ENCODE peak calls at places on chromosomes 1 and 21, in six cellular contexts. N is astrocyte, F is OCI-LY7, M is IMR-90, D is hepatocyte, H is transverse colon. C is an unnamed sample.

GRCh38 chr1:75539230-75540116 is 71.4 kb downstream of the SLC44A5 start:
- DNase-seq in N (peak; percentile 92), F (no peak), M (no peak), D (peak; percentile 42), H (no peak), C (no peak)

GRCh38 chr1:119141020-119141424 is 569 bp upstream of the WARS2 start:
- DNase-seq in N (no peak), F (peak; percentile 26), M (no peak), D (peak; percentile 8), H (peak; percentile 31), C (peak; percentile 29)

GRCh38 chr21:44897326-44898010 is 23.2 kb downstream of the ITGB2 start:
- DNase-seq in N (no peak), F (no peak), M (no peak), D (no peak), H (peak; percentile 81), C (no peak)

GRCh38 chr1:209590405-209590804 is 6.9 kb downstream of the CAMK1G start:
- DNase-seq in N (no peak), F (no peak), M (no peak), D (peak; percentile 35), H (no peak), C (no peak)

GRCh38 chr1:72281144-72281543 is 1.2 kb downstream of the NEGR1 start:
- DNase-seq in N (no peak), F (no peak), M (peak; percentile 4), D (no peak), H (no peak), C (no peak)

GRCh38 chr1:10772711-10773110 is 23.7 kb downstream of the CASZ1 start:
- DNase-seq in N (no peak), F (no peak), M (no peak), D (no peak), H (no peak), C (no peak)

GRCh38 chr1:70458120-70458519 is 47.1 kb downstream of the CTH start:
- DNase-seq in N (no peak), F (no peak), M (no peak), D (no peak), H (no peak), C (no peak)

GRCh38 chr1:11069233-11069950 is 9.6 kb upstream of the SRM start:
- DNase-seq in N (no peak), F (no peak), M (no peak), D (no peak), H (no peak), C (peak; percentile 16)

GRCh38 chr1:17676387-17677060 is 78.6 kb upstream of the ACTL8 start:
- DNase-seq in N (no peak), F (no peak), M (no peak), D (no peak), H (no peak), C (no peak)

GRCh38 chr1:33586111-33586510 is 113.7 kb downstream of the ZSCAN20 start:
- DNase-seq in N (peak; percentile 72), F (no peak), M (peak; percentile 11), D (no peak), H (no peak), C (no peak)

GRCh38 chr1:242245255-242245654 is 246.4 kb upstream of the MAP1LC3C start:
- DNase-seq in N (no peak), F (no peak), M (no peak), D (no peak), H (no peak), C (no peak)

GRCh38 chr1:95034506-95034905 is 38.2 kb downstream of the ALG14 start:
- DNase-seq in N (no peak), F (no peak), M (peak; percentile 61), D (no peak), H (no peak), C (no peak)

GRCh38 chr1:231420959-231421615 is 1.0 kb downstream of the EGLN1 start:
- DNase-seq in N (peak; percentile 60), F (peak; percentile 75), M (peak; percentile 48), D (peak; percentile 56), H (peak; percentile 51), C (peak; percentile 72)

GRCh38 chr1:17822741-17823426 is 67.8 kb downstream of the ACTL8 start:
- DNase-seq in N (no peak), F (no peak), M (no peak), D (no peak), H (no peak), C (no peak)

GRCh38 chr1:200037904-200038644 is 10.6 kb downstream of the NR5A2 start:
- DNase-seq in N (no peak), F (no peak), M (no peak), D (no peak), H (no peak), C (no peak)

DNA sequence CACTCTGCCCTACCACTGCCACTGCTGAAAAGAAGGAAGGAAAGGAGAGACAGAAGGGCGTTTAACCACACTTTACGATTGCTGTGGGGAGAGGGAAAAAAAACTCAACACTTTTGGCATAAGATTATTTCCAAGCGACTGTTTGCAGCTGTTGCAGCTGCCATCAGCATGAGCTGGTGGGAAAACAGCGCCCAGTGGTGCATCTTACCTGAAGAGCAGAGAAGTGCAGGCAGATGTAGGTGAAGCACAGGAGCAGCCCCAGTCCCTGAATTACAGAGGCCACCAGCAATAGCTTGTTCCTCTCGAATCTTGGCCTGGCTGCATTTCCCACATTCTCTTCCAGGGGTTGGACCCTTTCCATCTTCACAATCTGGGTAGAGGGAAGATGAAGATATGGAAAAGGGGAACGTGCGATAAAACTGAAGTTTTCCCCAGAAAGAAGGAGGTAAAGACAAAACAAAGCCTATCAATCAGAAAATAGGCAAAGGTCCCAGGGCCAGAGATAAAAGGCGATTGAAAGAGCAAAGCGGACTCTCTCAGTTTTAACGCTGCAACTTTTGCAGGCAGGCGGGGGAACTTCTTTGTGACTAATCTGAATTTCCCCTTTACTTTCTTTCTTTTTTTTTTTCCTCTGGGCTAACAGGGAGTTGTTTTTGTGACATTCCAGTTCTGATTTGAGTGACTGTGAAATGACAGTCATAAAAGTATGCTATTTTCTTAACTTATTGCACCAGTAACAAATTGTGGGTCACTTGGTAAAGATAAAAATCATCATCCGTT is at the start of gene TNFSF4:
- DNase-seq in N (peak; percentile 60), F (no peak), M (peak; percentile 43), D (no peak), H (no peak), C (peak; percentile 60)
- TF ChIP-seq CTCF in N (no peak), F (no peak), M (no peak), D (no peak), H (no peak), C (no peak)

GRCh38 chr1:183139281-183139942 is 46.7 kb upstream of the LAMC2 start:
- DNase-seq in N (peak; percentile 40), F (no peak), M (peak; percentile 67), D (peak; percentile 46), H (no peak), C (no peak)
- H3K27ac ChIP-seq in N (peak overlapping the region; percentile 27), F (no peak overlapping the region), M (no peak overlapping the region), D (peak overlapping the region; percentile 76), H (peak overlapping the region; percentile 66), C (no peak overlapping the region)

DNA sequence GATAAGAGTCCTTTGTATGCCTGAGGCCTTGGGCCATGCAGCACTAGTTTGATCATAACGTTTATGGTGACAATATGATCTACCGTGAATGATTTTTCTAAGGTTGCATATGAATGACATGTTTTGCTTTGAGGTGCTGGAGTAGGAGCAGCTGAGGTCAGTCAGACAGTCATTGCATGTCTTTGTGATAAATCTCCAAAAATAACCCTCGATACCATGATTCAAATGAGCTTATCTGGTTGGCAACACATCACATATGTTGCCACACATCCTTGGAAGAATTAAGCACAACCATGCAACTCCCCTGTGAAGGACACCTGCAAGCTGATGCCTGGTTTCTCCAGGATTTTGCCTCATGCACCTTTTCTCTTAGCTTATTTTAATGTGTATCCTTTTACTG is 394.5 kb downstream of the LTN1 start:
- DNase-seq in N (no peak), F (no peak), M (no peak), D (no peak), H (no peak), C (no peak)
- H3K9me3 ChIP-seq in N (peaks cover 5% of the 10 kb centered on the region), F (peaks cover 32% of the 10 kb centered on the region), M (peaks cover 8% of the 10 kb centered on the region), D (no peaks in the 10 kb centered on the region), H (peaks cover 8% of the 10 kb centered on the region), C (no peaks in the 10 kb centered on the region)

GRCh38 chr21:14766241-14766640 is 220.1 kb upstream of the SAMSN1 start:
- DNase-seq in N (no peak), F (peak; percentile 6), M (no peak), D (no peak), H (no peak), C (no peak)
- TF ChIP-seq CTCF in N (no peak), F (peak; percentile 54), M (no peak), D (no peak), H (no peak), C (no peak)

DNA sequence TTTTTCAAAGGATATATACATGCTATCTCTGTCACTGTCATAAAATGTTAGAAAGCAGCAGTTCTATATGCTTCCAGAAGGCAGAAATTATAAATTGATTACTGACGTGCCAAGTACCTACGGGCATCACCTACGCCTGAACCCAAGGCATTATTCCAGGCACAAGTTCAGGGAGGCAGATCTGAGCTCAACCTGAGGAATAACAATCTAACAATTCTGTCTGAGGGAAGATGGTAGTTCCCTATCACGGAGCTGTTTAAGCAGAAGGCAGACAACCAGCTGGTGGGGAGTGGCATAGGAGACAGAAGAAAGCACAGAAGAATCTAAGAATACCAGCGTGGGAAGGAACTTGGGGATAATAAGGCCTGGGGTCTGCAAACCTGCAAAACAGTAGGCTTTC is 40.4 kb downstream of the SLC9A1 start:
- DNase-seq in N (no peak), F (no peak), M (no peak), D (no peak), H (no peak), C (no peak)
- H3K27ac ChIP-seq in N (no peak overlapping the region), F (no peak overlapping the region), M (no peak overlapping the region), D (peak overlapping the region; percentile 78), H (peak overlapping the region; percentile 75), C (no peak overlapping the region)

C was measured in adrenal gland.